ENCODE peak calls at places on chromosomes 12 and 14, in eight cellular contexts. Y is PC-3, T is psoas muscle, J is tibial artery, H is stomach, N is A549, G is vagina, R is upper lobe of right lung. Z is an unnamed sample.
A peak's percentile ranks its signal among the peaks of the same experiment; 100 is the strongest.

GRCh38 chr14:22386924-22387775 is 201.9 kb downstream of the DAD1 start:
- DNase-seq in H (peak; percentile 73), Y (peak; percentile 88), R (no peak), J (no peak), N (peak; percentile 72), T (peak; percentile 38), G (peak; percentile 69), Z (peak; percentile 76)

GRCh38 chr14:24198845-24199524 is 3.7 kb upstream of the TM9SF1 start:
- DNase-seq in N (no peak), Y (no peak), J (no peak), G (no peak), T (no peak), H (no peak), R (no peak), Z (no peak)

GRCh38 chr14:103220134-103220981 is 97.1 kb downstream of the TNFAIP2 start:
- DNase-seq in R (peak; percentile 57), T (peak; percentile 34), H (no peak), Y (no peak), G (no peak), N (no peak), J (no peak), Z (no peak)

GRCh38 chr12:128609861-128610260 is 213.9 kb downstream of the SLC15A4 start:
- DNase-seq in Y (no peak), R (no peak), T (no peak), G (no peak), H (no peak), J (peak; percentile 1), N (no peak), Z (no peak)

GRCh38 chr12:2544213-2544612 is 250.6 kb upstream of the FKBP4 start:
- DNase-seq in H (no peak), Y (no peak), G (no peak), J (no peak), R (peak; percentile 6), T (no peak), N (no peak), Z (no peak)

GRCh38 chr14:77979666-77980351 is 179.9 kb downstream of the ADCK1 start:
- DNase-seq in R (no peak), H (no peak), N (peak; percentile 12), Y (peak; percentile 7), G (peak; percentile 56), T (no peak), J (no peak), Z (no peak)

GRCh38 chr12:24480766-24481449 is 468.0 kb downstream of the BCAT1 start:
- DNase-seq in J (no peak), Y (no peak), N (no peak), G (no peak), H (no peak), R (no peak), T (no peak), Z (no peak)

GRCh38 chr14:96098309-96098998 is 59.3 kb downstream of the C14orf132 start:
- DNase-seq in N (peak; percentile 78), J (no peak), R (peak; percentile 73), G (no peak), Y (peak; percentile 73), T (peak; percentile 40), H (peak; percentile 56), Z (no peak)

GRCh38 chr14:88562831-88563686 is at the start of gene ZC3H14:
- DNase-seq in J (peak; percentile 90), G (no peak), N (peak; percentile 91), Y (peak; percentile 93), T (peak; percentile 88), R (peak; percentile 93), H (peak; percentile 84), Z (peak; percentile 77)

GRCh38 chr14:74855945-74856344 is 20.0 kb downstream of the PROX2 start:
- DNase-seq in T (no peak), G (no peak), Y (no peak), H (no peak), J (no peak), R (no peak), N (no peak), Z (no peak)

GRCh38 chr12:4246116-4246515 is 27.4 kb upstream of the CCND2 start:
- DNase-seq in H (no peak), T (no peak), G (no peak), J (no peak), Y (no peak), N (no peak), R (no peak), Z (no peak)

GRCh38 chr14:24952851-24953666 is 96.9 kb downstream of the STXBP6 start:
- DNase-seq in J (no peak), T (no peak), H (no peak), R (no peak), Y (peak; percentile 4), N (peak; percentile 13), G (no peak), Z (no peak)

GRCh38 chr12:38155526-38156496 is 160.8 kb upstream of the ALG10B start:
- DNase-seq in R (peak; percentile 56), Y (no peak), J (peak; percentile 62), H (no peak), T (no peak), G (peak; percentile 83), N (no peak), Z (peak; percentile 53)

GRCh38 chr14:52701223-52701622 is 5.8 kb upstream of the PSMC6 start:
- DNase-seq in N (peak; percentile 18), Y (no peak), G (no peak), R (no peak), T (no peak), H (no peak), J (no peak), Z (no peak)

GRCh38 chr14:91078095-91078737 is 17.8 kb upstream of the RPS6KA5 start:
- DNase-seq in T (no peak), N (no peak), G (no peak), Y (no peak), H (no peak), R (no peak), J (no peak), Z (no peak)

GRCh38 chr12:69501154-69501895 is 31.1 kb downstream of the FRS2 start:
- DNase-seq in R (no peak), J (no peak), T (no peak), N (no peak), Y (peak; percentile 37), G (no peak), H (no peak), Z (no peak)

GRCh38 chr14:65032319-65032718 is 45.6 kb downstream of the FNTB start:
- DNase-seq in Y (no peak), N (no peak), T (peak; percentile 52), G (no peak), J (peak; percentile 20), R (no peak), H (no peak), Z (no peak)

GRCh38 chr14:64812412-64812811 is 67.3 kb downstream of the SPTB start:
- DNase-seq in T (peak; percentile 52), G (no peak), N (no peak), J (no peak), H (peak; percentile 74), R (peak; percentile 80), Y (no peak), Z (no peak)

GRCh38 chr12:109820921-109821381 is 12.2 kb downstream of the TRPV4 start:
- DNase-seq in R (no peak), T (no peak), J (no peak), H (no peak), Y (no peak), N (no peak), G (no peak), Z (no peak)

GRCh38 chr12:53205747-53206146 is 1.3 kb downstream of the ITGB7 start:
- DNase-seq in R (no peak), G (no peak), N (no peak), T (no peak), J (peak; percentile 57), Y (peak; percentile 74), H (peak; percentile 34), Z (no peak)

GRCh38 chr14:101500061-101500460 is 61.2 kb upstream of the DIO3 start:
- DNase-seq in Y (no peak), H (no peak), J (peak; percentile 21), R (no peak), G (no peak), T (no peak), N (no peak), Z (peak; percentile 50)

GRCh38 chr12:42679402-42679801 is 89.9 kb upstream of the PRICKLE1 start:
- DNase-seq in G (no peak), T (no peak), H (no peak), N (no peak), R (no peak), J (no peak), Y (peak; percentile 27), Z (no peak)

GRCh38 chr14:68658029-68658509 is 134.8 kb downstream of the ZFP36L1 start:
- DNase-seq in N (no peak), T (no peak), J (peak; percentile 48), G (peak; percentile 83), H (no peak), Y (no peak), R (no peak), Z (peak; percentile 52)
- H3K27ac ChIP-seq in N (peak overlapping the region; percentile 83), T (no peak overlapping the region), J (no peak overlapping the region), G (peak overlapping the region; percentile 82), H (peak overlapping the region; percentile 75), Y (no peak overlapping the region), R (no peak overlapping the region), Z (no peak overlapping the region)

DNA sequence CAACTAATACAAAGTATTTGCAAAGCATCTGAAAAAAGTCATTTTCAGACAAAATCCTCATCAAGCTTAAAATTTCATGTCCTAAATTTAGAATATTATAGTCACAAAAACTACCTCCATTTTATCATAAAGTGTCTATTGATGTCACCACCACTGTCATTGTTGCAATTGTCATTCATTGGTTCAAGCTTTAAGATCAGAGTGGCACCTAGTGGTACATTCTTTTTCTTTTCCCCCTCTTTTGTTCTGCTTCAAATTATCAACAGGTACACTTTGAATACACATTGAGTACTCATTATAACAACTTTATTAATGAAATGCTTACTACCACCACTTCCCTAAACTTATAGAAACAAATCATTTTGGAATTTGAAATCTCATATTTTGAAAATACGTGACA is 379.8 kb downstream of the SEC23A start:
- DNase-seq in J (no peak), H (no peak), G (no peak), N (no peak), Y (no peak), R (no peak), T (no peak), Z (no peak)
- TF ChIP-seq CTCF in J (no peak), H (no peak), G (no peak), N (no peak), Y (peak; percentile 32), R (no peak), T (no peak), Z (no peak)

GRCh38 chr12:96652870-96653269 is 163.5 kb downstream of the CFAP54 start:
- DNase-seq in H (no peak), Y (no peak), J (no peak), R (no peak), G (no peak), T (no peak), N (peak; percentile 6), Z (no peak)
- H3K4me3 ChIP-seq in H (no peak overlapping the region), Y (no peak overlapping the region), J (no peak overlapping the region), R (no peak overlapping the region), G (no peak overlapping the region), T (no peak overlapping the region), N (no peak overlapping the region), Z (no peak overlapping the region)

DNA sequence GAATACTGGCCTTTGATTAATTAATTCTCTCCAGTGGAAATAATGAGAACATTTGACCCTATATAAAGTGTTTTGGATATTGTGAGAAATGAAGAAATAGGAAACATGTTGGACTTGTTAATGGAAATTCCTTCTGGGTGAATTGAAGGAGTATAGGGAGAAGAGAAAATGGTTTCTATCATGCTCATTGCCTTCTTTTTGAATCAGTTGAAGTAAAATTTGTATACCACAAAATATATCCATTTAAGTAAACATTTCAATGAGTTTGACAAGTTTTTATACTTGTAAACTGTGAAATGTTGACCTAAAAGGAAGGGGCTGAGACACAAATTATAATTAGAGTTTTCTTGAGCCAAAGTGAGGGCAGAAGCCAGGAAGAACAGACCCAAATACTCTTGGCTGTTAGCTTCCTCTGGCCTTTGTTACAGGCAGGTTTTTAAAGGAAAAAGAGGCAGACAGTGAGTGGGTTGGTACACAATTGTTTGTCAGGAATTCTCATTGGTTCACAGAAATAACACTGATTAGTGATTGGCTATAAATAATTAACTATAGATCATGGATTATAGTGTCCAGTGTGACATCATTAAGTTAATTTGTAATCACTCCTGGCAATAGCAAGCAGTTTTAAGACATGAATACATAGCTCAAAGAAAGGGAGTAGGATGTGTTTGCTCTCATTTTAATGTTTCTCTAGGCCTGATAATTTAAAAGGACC is 826 bp downstream of the ZNF705A start:
- DNase-seq in J (no peak), R (no peak), T (no peak), Y (no peak), H (no peak), N (peak; percentile 69), G (no peak), Z (no peak)
- H3K27ac ChIP-seq in J (no peak overlapping the region), R (peak overlapping the region; percentile 59), T (no peak overlapping the region), Y (no peak overlapping the region), H (peak overlapping the region; percentile 14), N (peak overlapping the region; percentile 75), G (no peak overlapping the region), Z (no peak overlapping the region)